ENCODE peak calls at places on chromosomes 7 and 10, in four cellular contexts. One of them, this sample, is unnamed.

GRCh38 chr10:107409517-107409916 is 245.0 kb upstream of the SORCS1 start:
- DNase-seq in NCI-H1436 treated with DMSO at 0.1 percent for 48 hours: no peak
- DNase-seq in PC-3: peak
- DNase-seq in activated CD4-positive, alpha-beta T cell treated with anti-CD3 and anti-CD28 coated beads, Interleukin-2, amount 50 U/mL, for 48 hours: no peak
- DNase-seq in this sample: peak

GRCh38 chr10:93595378-93596288 is 5.4 kb downstream of the RBP4 start:
- DNase-seq in NCI-H1436 treated with DMSO at 0.1 percent for 48 hours: no peak
- DNase-seq in PC-3: no peak
- DNase-seq in activated CD4-positive, alpha-beta T cell treated with anti-CD3 and anti-CD28 coated beads, Interleukin-2, amount 50 U/mL, for 48 hours: no peak
- DNase-seq in this sample: no peak

GRCh38 chr7:35415411-35415822 is 161.5 kb upstream of the TBX20 start:
- DNase-seq in NCI-H1436 treated with DMSO at 0.1 percent for 48 hours: no peak
- DNase-seq in PC-3: no peak
- DNase-seq in activated CD4-positive, alpha-beta T cell treated with anti-CD3 and anti-CD28 coated beads, Interleukin-2, amount 50 U/mL, for 48 hours: no peak
- DNase-seq in this sample: no peak

GRCh38 chr10:115969591-115969990 is 303.4 kb downstream of the GFRA1 start:
- DNase-seq in NCI-H1436 treated with DMSO at 0.1 percent for 48 hours: no peak
- DNase-seq in PC-3: no peak
- DNase-seq in activated CD4-positive, alpha-beta T cell treated with anti-CD3 and anti-CD28 coated beads, Interleukin-2, amount 50 U/mL, for 48 hours: no peak
- DNase-seq in this sample: no peak

GRCh38 chr10:12241810-12242529 is 46.0 kb downstream of the CDC123 start:
- DNase-seq in NCI-H1436 treated with DMSO at 0.1 percent for 48 hours: no peak
- DNase-seq in PC-3: no peak
- DNase-seq in activated CD4-positive, alpha-beta T cell treated with anti-CD3 and anti-CD28 coated beads, Interleukin-2, amount 50 U/mL, for 48 hours: peak
- DNase-seq in this sample: no peak

GRCh38 chr10:29244978-29245377 is 43.9 kb upstream of the LYZL1 start:
- DNase-seq in NCI-H1436 treated with DMSO at 0.1 percent for 48 hours: no peak
- DNase-seq in PC-3: no peak
- DNase-seq in activated CD4-positive, alpha-beta T cell treated with anti-CD3 and anti-CD28 coated beads, Interleukin-2, amount 50 U/mL, for 48 hours: no peak
- DNase-seq in this sample: no peak

GRCh38 chr10:3958472-3958996 is 173.5 kb upstream of the KLF6 start:
- DNase-seq in NCI-H1436 treated with DMSO at 0.1 percent for 48 hours: no peak
- DNase-seq in PC-3: no peak
- DNase-seq in activated CD4-positive, alpha-beta T cell treated with anti-CD3 and anti-CD28 coated beads, Interleukin-2, amount 50 U/mL, for 48 hours: no peak
- DNase-seq in this sample: no peak

GRCh38 chr7:4722308-4722707 is 40.2 kb downstream of the FOXK1 start:
- DNase-seq in NCI-H1436 treated with DMSO at 0.1 percent for 48 hours: no peak
- DNase-seq in PC-3: no peak
- DNase-seq in activated CD4-positive, alpha-beta T cell treated with anti-CD3 and anti-CD28 coated beads, Interleukin-2, amount 50 U/mL, for 48 hours: no peak
- DNase-seq in this sample: no peak

GRCh38 chr10:68826764-68827591 is at the start of gene STOX1:
- DNase-seq in NCI-H1436 treated with DMSO at 0.1 percent for 48 hours: no peak
- DNase-seq in PC-3: peak
- DNase-seq in activated CD4-positive, alpha-beta T cell treated with anti-CD3 and anti-CD28 coated beads, Interleukin-2, amount 50 U/mL, for 48 hours: peak
- DNase-seq in this sample: peak

GRCh38 chr10:110323503-110323902 is 18.8 kb upstream of the SMNDC1 start:
- DNase-seq in NCI-H1436 treated with DMSO at 0.1 percent for 48 hours: no peak
- DNase-seq in PC-3: peak
- DNase-seq in activated CD4-positive, alpha-beta T cell treated with anti-CD3 and anti-CD28 coated beads, Interleukin-2, amount 50 U/mL, for 48 hours: no peak
- DNase-seq in this sample: no peak

GRCh38 chr7:67692425-67692824 is 695.8 kb downstream of the TYW1 start:
- DNase-seq in NCI-H1436 treated with DMSO at 0.1 percent for 48 hours: no peak
- DNase-seq in PC-3: peak
- DNase-seq in activated CD4-positive, alpha-beta T cell treated with anti-CD3 and anti-CD28 coated beads, Interleukin-2, amount 50 U/mL, for 48 hours: no peak
- DNase-seq in this sample: no peak

GRCh38 chr10:10811562-10811961 is 206.1 kb upstream of the CELF2 start:
- DNase-seq in NCI-H1436 treated with DMSO at 0.1 percent for 48 hours: no peak
- DNase-seq in PC-3: no peak
- DNase-seq in activated CD4-positive, alpha-beta T cell treated with anti-CD3 and anti-CD28 coated beads, Interleukin-2, amount 50 U/mL, for 48 hours: no peak
- DNase-seq in this sample: no peak

GRCh38 chr7:143980746-143981510 is 19.2 kb upstream of the OR6B1 start:
- DNase-seq in NCI-H1436 treated with DMSO at 0.1 percent for 48 hours: no peak
- DNase-seq in PC-3: no peak
- DNase-seq in activated CD4-positive, alpha-beta T cell treated with anti-CD3 and anti-CD28 coated beads, Interleukin-2, amount 50 U/mL, for 48 hours: no peak
- DNase-seq in this sample: no peak

GRCh38 chr10:77680811-77681210 is 43.2 kb upstream of the KCNMA1 start:
- DNase-seq in NCI-H1436 treated with DMSO at 0.1 percent for 48 hours: no peak
- DNase-seq in PC-3: no peak
- DNase-seq in activated CD4-positive, alpha-beta T cell treated with anti-CD3 and anti-CD28 coated beads, Interleukin-2, amount 50 U/mL, for 48 hours: no peak
- DNase-seq in this sample: no peak

GRCh38 chr7:73451780-73452398 is 18.3 kb downstream of the FZD9 start:
- DNase-seq in NCI-H1436 treated with DMSO at 0.1 percent for 48 hours: no peak
- DNase-seq in PC-3: peak
- DNase-seq in activated CD4-positive, alpha-beta T cell treated with anti-CD3 and anti-CD28 coated beads, Interleukin-2, amount 50 U/mL, for 48 hours: no peak
- DNase-seq in this sample: no peak

This sample was measured in nucleus accumbens.